ENCODE peak calls at places on chromosome 2, in ten cellular contexts. Y is Calu3; V is fibroblast of gingiva; J is activated CD4-positive, alpha-beta T cell treated with anti-CD3 and anti-CD28 coated beads for 36 hours; X is WTC11; S is T follicular helper cell; G is T-helper 1 cell; M is HCT116; A is activated naive CD8-positive, alpha-beta T cell treated with anti-CD3 and anti-CD28 coated beads, Interleukin-2, amount 50 U/mL, for 24 hours; W is iPS-NIHi11. U is an unnamed sample.

GRCh38 chr2:215454519-215454918 is 18.7 kb upstream of the FN1 start:
- DNase-seq in W (peak), G (no peak), S (no peak), V (no peak), A (no peak), M (peak), J (no peak), Y (peak), X (no peak), U (peak)

GRCh38 chr2:28166956-28167355 is 225.7 kb upstream of the FOSL2 start:
- DNase-seq in J (no peak), Y (no peak), G (no peak), S (no peak), X (no peak), W (no peak), A (no peak), V (no peak), M (no peak), U (no peak)

GRCh38 chr2:10133007-10133647 is 10.6 kb downstream of the RRM2 start:
- DNase-seq in S (no peak), V (no peak), A (no peak), X (no peak), G (no peak), M (no peak), Y (no peak), W (no peak), J (no peak), U (peak)

GRCh38 chr2:240913810-240914644 is 7.9 kb downstream of the CROCC2 start:
- DNase-seq in A (peak), J (peak), V (peak), Y (peak), S (peak), M (no peak), G (no peak), W (peak), X (peak), U (peak)

GRCh38 chr2:37647941-37648315 is 23.5 kb downstream of the CDC42EP3 start:
- DNase-seq in J (no peak), X (no peak), S (no peak), G (no peak), V (no peak), Y (no peak), M (no peak), W (no peak), A (no peak), U (no peak)

GRCh38 chr2:121527009-121527682 is 3.5 kb upstream of the RNU4ATAC start:
- DNase-seq in Y (no peak), W (no peak), A (peak), V (peak), G (no peak), M (no peak), S (no peak), X (no peak), J (peak), U (no peak)

GRCh38 chr2:200814276-200814815 is 2.6 kb downstream of the BZW1 start:
- DNase-seq in M (no peak), S (no peak), A (peak), W (no peak), J (peak), X (no peak), Y (no peak), V (no peak), G (no peak), U (no peak)

GRCh38 chr2:19722486-19723420 is 179.0 kb downstream of the TTC32 start:
- DNase-seq in J (no peak), M (no peak), S (no peak), G (no peak), W (no peak), X (no peak), V (peak), A (no peak), Y (no peak), U (no peak)

GRCh38 chr2:209993968-209994367 is 8.5 kb upstream of the RPE start:
- DNase-seq in W (no peak), S (no peak), X (no peak), J (no peak), Y (no peak), M (no peak), A (no peak), G (no peak), V (no peak), U (peak)

GRCh38 chr2:162245737-162246136 is 2.5 kb upstream of the FAP start:
- DNase-seq in J (no peak), V (peak), W (no peak), X (no peak), S (no peak), Y (no peak), M (no peak), A (no peak), G (no peak), U (peak)